ENCODE peak calls at places on chromosomes 11 and 22, in four cellular contexts. U is NCI-H748 treated with DMSO at 0.1 percent for 48 hours, I is AG10803, J is thoracic aorta. E is an unnamed sample.

GRCh38 chr22:43826142-43827093 is 14.3 kb upstream of the EFCAB6 start:
- DNase-seq in U (no peak), I (peak; percentile 70), J (no peak), E (no peak)

GRCh38 chr11:18721576-18722292 is 4.3 kb downstream of the IGSF22 start:
- DNase-seq in U (peak; percentile 62), I (peak; percentile 25), J (no peak), E (no peak)

GRCh38 chr11:125201525-125202121 is 37.1 kb downstream of the PKNOX2 start:
- DNase-seq in U (no peak), I (no peak), J (no peak), E (no peak)

GRCh38 chr11:60798631-60799030 is 13.5 kb downstream of the MS4A10 start:
- DNase-seq in U (no peak), I (no peak), J (no peak), E (no peak)

GRCh38 chr11:102168483-102168882 is 58.2 kb downstream of the YAP1 start:
- DNase-seq in U (no peak), I (peak; percentile 21), J (no peak), E (no peak)

GRCh38 chr11:69448471-69449284 is 32.8 kb upstream of the LINC01488 start:
- DNase-seq in U (no peak), I (no peak), J (no peak), E (no peak)

GRCh38 chr22:20955548-20955947 is 11.5 kb upstream of the AIFM3 start:
- DNase-seq in U (no peak), I (no peak), J (no peak), E (no peak)

GRCh38 chr22:49975543-49976389 is 15.2 kb downstream of the PIM3 start:
- DNase-seq in U (no peak), I (peak; percentile 24), J (peak; percentile 1), E (peak; percentile 59)

GRCh38 chr22:46171940-46172339 is 21.6 kb downstream of the PPARA start:
- DNase-seq in U (no peak), I (peak; percentile 90), J (no peak), E (peak; percentile 56)

GRCh38 chr11:58863697-58864096 is 19.2 kb upstream of the GLYATL2 start:
- DNase-seq in U (no peak), I (no peak), J (no peak), E (no peak)

GRCh38 chr11:95358516-95359322 is 127.7 kb upstream of the SESN3 start:
- DNase-seq in U (no peak), I (peak; percentile 41), J (no peak), E (no peak)

GRCh38 chr11:128172046-128172878 is 415.1 kb downstream of the ETS1 start:
- DNase-seq in U (peak; percentile 28), I (peak; percentile 85), J (peak; percentile 64), E (peak; percentile 91)